ENCODE peak calls at places on chromosomes 6 and 20, in nine cellular contexts. K, V, A, D, U, X, M, I and J are unnamed samples.
A peak's percentile ranks its signal among the peaks of the same experiment; 100 is the strongest.

GRCh38 chr6:75830959-75831885 is 82.2 kb downstream of the MYO6 start:
- DNase-seq in U (no peak), X (no peak), V (peak; percentile 90), M (no peak), K (no peak), D (no peak), A (no peak), I (peak; percentile 28), J (no peak)

GRCh38 chr6:9138856-9139426 is 703.6 kb upstream of the SLC35B3 start:
- DNase-seq in K (no peak), D (no peak), M (no peak), A (no peak), I (no peak), X (no peak), V (peak; percentile 12), U (no peak), J (no peak)

GRCh38 chr6:14573267-14573666 is 455.7 kb downstream of the CD83 start:
- DNase-seq in I (no peak), A (no peak), D (no peak), V (no peak), U (no peak), M (no peak), X (no peak), K (no peak), J (no peak)

GRCh38 chr20:8299921-8300320 is 167.9 kb downstream of the PLCB1 start:
- DNase-seq in I (no peak), U (no peak), D (no peak), K (no peak), M (no peak), A (no peak), X (peak; percentile 10), V (peak; percentile 76), J (no peak)

GRCh38 chr6:158568549-158568948 is 8.7 kb downstream of the TMEM181 start:
- DNase-seq in X (no peak), M (no peak), I (no peak), K (no peak), V (no peak), A (no peak), U (no peak), D (no peak), J (no peak)

GRCh38 chr6:125257351-125257750 is 44.4 kb downstream of the HDDC2 start:
- DNase-seq in X (no peak), K (no peak), M (no peak), I (no peak), D (no peak), V (no peak), U (no peak), A (no peak), J (no peak)

GRCh38 chr6:40965046-40965445 is 74.0 kb downstream of the UNC5CL start:
- DNase-seq in U (no peak), K (no peak), V (no peak), I (no peak), X (no peak), A (no peak), M (no peak), D (no peak), J (no peak)

GRCh38 chr6:12602951-12603710 is 113.4 kb upstream of the PHACTR1 start:
- DNase-seq in K (peak; percentile 4), A (no peak), V (peak; percentile 62), X (peak; percentile 47), M (peak; percentile 30), U (peak; percentile 21), I (no peak), D (no peak), J (no peak)

GRCh38 chr20:16106191-16106849 is 466.9 kb downstream of the KIF16B start:
- DNase-seq in D (no peak), K (no peak), M (no peak), X (no peak), V (peak; percentile 10), U (no peak), I (no peak), A (no peak), J (no peak)

GRCh38 chr6:106997392-106998257 is 23.1 kb upstream of the CD24 start:
- DNase-seq in I (peak; percentile 78), D (no peak), X (no peak), V (peak; percentile 66), M (peak; percentile 76), K (no peak), U (peak; percentile 1), A (no peak), J (peak; percentile 6)

GRCh38 chr6:161462148-161462547 is 188.3 kb upstream of the AGPAT4 start:
- DNase-seq in K (no peak), A (no peak), D (no peak), M (no peak), V (no peak), X (no peak), I (no peak), U (no peak), J (no peak)

GRCh38 chr6:14804444-14805210 is 441.2 kb upstream of the JARID2 start:
- DNase-seq in A (peak; percentile 85), V (peak; percentile 87), I (no peak), X (no peak), D (no peak), U (peak; percentile 76), K (no peak), M (no peak), J (no peak)

GRCh38 chr20:5835234-5835845 is 85.1 kb downstream of the SHLD1 start:
- DNase-seq in U (no peak), K (no peak), A (no peak), V (peak; percentile 77), D (no peak), I (no peak), X (no peak), M (no peak), J (no peak)

GRCh38 chr6:138541793-138542481 is 42.6 kb upstream of the NHSL1 start:
- DNase-seq in V (peak; percentile 45), I (no peak), A (no peak), M (no peak), D (no peak), X (no peak), U (no peak), K (no peak), J (no peak)

GRCh38 chr6:113936093-113936934 is 34.6 kb downstream of the HDAC2 start:
- DNase-seq in K (no peak), D (no peak), X (no peak), A (no peak), U (peak; percentile 64), V (peak; percentile 72), M (peak; percentile 54), I (peak; percentile 37), J (no peak)

GRCh38 chr6:27872634-27873028 is 39.6 kb downstream of the OR2B2 start:
- DNase-seq in X (no peak), K (no peak), D (no peak), M (no peak), V (no peak), I (no peak), U (no peak), A (no peak), J (no peak)

GRCh38 chr6:109743739-109744138 is 52.6 kb downstream of the FIG4 start:
- DNase-seq in V (peak; percentile 87), A (no peak), D (no peak), X (no peak), M (no peak), K (no peak), U (no peak), I (no peak), J (no peak)

GRCh38 chr6:3318226-3318625 is 59.5 kb downstream of the PSMG4 start:
- DNase-seq in V (no peak), K (no peak), M (no peak), I (no peak), A (no peak), X (no peak), D (no peak), U (no peak), J (no peak)

GRCh38 chr6:5994234-5994998 is 12.3 kb downstream of the NRN1 start:
- DNase-seq in I (no peak), M (no peak), A (no peak), D (no peak), K (no peak), X (no peak), U (no peak), V (no peak), J (no peak)

GRCh38 chr6:169776379-169776778 is 25.0 kb downstream of the ERMARD start:
- DNase-seq in K (no peak), A (no peak), X (no peak), V (no peak), M (no peak), I (no peak), D (no peak), U (no peak), J (no peak)

GRCh38 chr6:89021629-89022028 is 58.2 kb upstream of the RNGTT start:
- DNase-seq in K (no peak), I (no peak), V (no peak), M (no peak), D (peak; percentile 41), X (no peak), A (no peak), U (no peak), J (no peak)

GRCh38 chr6:90413867-90414266 is 117.2 kb upstream of the BACH2 start:
- DNase-seq in M (no peak), K (no peak), V (peak; percentile 10), D (no peak), A (peak; percentile 22), U (peak; percentile 10), I (peak; percentile 53), X (no peak), J (peak; percentile 55)

GRCh38 chr20:51402201-51402600 is 140.3 kb downstream of the NFATC2 start:
- DNase-seq in U (peak; percentile 18), D (no peak), K (peak; percentile 46), I (no peak), A (no peak), M (no peak), V (no peak), X (no peak), J (peak; percentile 27)

GRCh38 chr20:1764136-1765033 is 106.8 kb upstream of the SIRPG start:
- DNase-seq in K (peak; percentile 60), D (peak; percentile 69), A (peak; percentile 66), V (peak; percentile 86), I (peak; percentile 63), U (peak; percentile 82), X (peak; percentile 48), M (peak; percentile 71), J (peak; percentile 36)

GRCh38 chr6:44524491-44525227 is 137.2 kb downstream of the CDC5L start:
- DNase-seq in U (no peak), I (no peak), M (no peak), K (no peak), X (no peak), V (no peak), D (no peak), A (no peak), J (no peak)

GRCh38 chr6:167550936-167551633 is 226.2 kb downstream of the TTLL2 start:
- DNase-seq in D (no peak), V (no peak), M (no peak), I (no peak), X (no peak), U (peak; percentile 73), K (no peak), A (peak; percentile 74), J (no peak)

GRCh38 chr6:128710305-128710704 is 172.6 kb upstream of the LAMA2 start:
- DNase-seq in X (no peak), K (no peak), V (peak; percentile 20), U (no peak), D (no peak), M (no peak), I (no peak), A (no peak), J (no peak)

GRCh38 chr20:20393770-20394169 is 25.9 kb downstream of the INSM1 start:
- DNase-seq in I (no peak), M (no peak), U (no peak), X (no peak), V (peak; percentile 34), A (no peak), K (no peak), D (no peak), J (no peak)

GRCh38 chr6:147759088-147759487 is 250.6 kb downstream of the SAMD5 start:
- DNase-seq in V (peak; percentile 8), X (no peak), A (no peak), D (no peak), I (no peak), U (no peak), M (no peak), K (no peak), J (no peak)

GRCh38 chr20:37520417-37520751 is 666 bp upstream of the NNAT start:
- DNase-seq in I (no peak), M (no peak), K (no peak), A (no peak), U (no peak), X (no peak), D (no peak), V (no peak), J (no peak)

GRCh38 chr6:125271486-125272159 is 30.1 kb downstream of the HDDC2 start:
- DNase-seq in M (no peak), X (no peak), D (no peak), K (no peak), A (no peak), U (no peak), V (peak; percentile 79), I (no peak), J (no peak)